ENCODE peak calls at places on chromosomes 11 and 22, in ten cellular contexts. K is HT-29; S is kidney epithelial cell; M is kidney tubule cell; Q is GDM1; H is nephron progenitor cell; V is effector CD4-positive, alpha-beta T cell; W is effector memory CD8-positive, alpha-beta T cell; B is skeletal muscle cell; A is activated CD4-positive, alpha-beta T cell treated with anti-CD3 and anti-CD28 coated beads, Interleukin-2, amount 50 U/mL, for 1 hour. I is an unnamed sample.

GRCh38 chr11:102669664-102670063 is 35.9 kb downstream of the MMP27 start:
- DNase-seq in K (no peak), S (no peak), M (peak), Q (no peak), H (no peak), V (no peak), W (no peak), B (no peak), A (no peak), I (no peak)

GRCh38 chr11:19437760-19438159 is 197.0 kb upstream of the E2F8 start:
- DNase-seq in K (no peak), S (peak), M (peak), Q (no peak), H (no peak), V (no peak), W (no peak), B (no peak), A (no peak), I (no peak)

GRCh38 chr11:68751331-68751856 is at the start of gene TESMIN:
- DNase-seq in K (peak), S (no peak), M (peak), Q (peak), H (peak), V (peak), W (peak), B (no peak), A (peak), I (peak)

GRCh38 chr11:12802418-12803085 is 128.3 kb downstream of the TEAD1 start:
- DNase-seq in K (peak), S (peak), M (peak), Q (no peak), H (no peak), V (no peak), W (no peak), B (no peak), A (no peak), I (no peak)

GRCh38 chr11:36214484-36214883 is 74.7 kb downstream of the COMMD9 start:
- DNase-seq in K (no peak), S (no peak), M (peak), Q (no peak), H (no peak), V (no peak), W (no peak), B (no peak), A (no peak), I (no peak)

GRCh38 chr11:99371257-99371656 is 350.5 kb downstream of the CNTN5 start:
- DNase-seq in K (no peak), S (no peak), M (no peak), Q (no peak), H (no peak), V (no peak), W (no peak), B (no peak), A (no peak), I (no peak)

GRCh38 chr11:86687083-86687799 is 14.8 kb upstream of the ME3 start:
- DNase-seq in K (no peak), S (no peak), M (peak), Q (no peak), H (no peak), V (no peak), W (no peak), B (no peak), A (no peak), I (no peak)

GRCh38 chr11:10087621-10088225 is 206.3 kb downstream of the SBF2 start:
- DNase-seq in K (no peak), S (no peak), M (no peak), Q (no peak), H (no peak), V (no peak), W (no peak), B (no peak), A (no peak), I (no peak)

GRCh38 chr11:97794876-97795275 is 1225.9 kb upstream of the CNTN5 start:
- DNase-seq in K (no peak), S (no peak), M (no peak), Q (no peak), H (no peak), V (no peak), W (no peak), B (no peak), A (no peak), I (no peak)

GRCh38 chr22:42905702-42906183 is 48.7 kb upstream of the ARFGAP3 start:
- DNase-seq in K (peak), S (no peak), M (peak), Q (no peak), H (no peak), V (no peak), W (no peak), B (no peak), A (no peak), I (no peak)

GRCh38 chr22:47604563-47604962 is 842.1 kb downstream of the TBC1D22A start:
- DNase-seq in K (no peak), S (no peak), M (no peak), Q (no peak), H (no peak), V (no peak), W (no peak), B (no peak), A (no peak), I (no peak)

GRCh38 chr11:130023204-130023603 is 20.6 kb upstream of the PRDM10 start:
- DNase-seq in K (peak), S (peak), M (peak), Q (no peak), H (peak), V (no peak), W (no peak), B (no peak), A (no peak), I (peak)

GRCh38 chr11:115168229-115168671 is 336.0 kb downstream of the CADM1 start:
- DNase-seq in K (no peak), S (no peak), M (no peak), Q (no peak), H (no peak), V (no peak), W (no peak), B (no peak), A (no peak), I (no peak)

GRCh38 chr11:64085915-64086262 is 50.2 kb downstream of the FLRT1 start:
- DNase-seq in K (no peak), S (no peak), M (no peak), Q (no peak), H (no peak), V (no peak), W (no peak), B (no peak), A (no peak), I (no peak)

GRCh38 chr11:130198964-130199363 is 39.4 kb downstream of the ST14 start:
- DNase-seq in K (no peak), S (no peak), M (no peak), Q (no peak), H (no peak), V (no peak), W (no peak), B (no peak), A (no peak), I (no peak)

GRCh38 chr11:2583605-2583958 is 116.2 kb downstream of the KCNQ1OT1 start:
- DNase-seq in K (no peak), S (no peak), M (no peak), Q (no peak), H (no peak), V (peak), W (no peak), B (no peak), A (no peak), I (no peak)

GRCh38 chr11:72577271-72577681 is 96.9 kb downstream of the PDE2A start:
- DNase-seq in K (no peak), S (no peak), M (no peak), Q (no peak), H (no peak), V (no peak), W (no peak), B (no peak), A (no peak), I (no peak)

GRCh38 chr22:44848791-44849410 is 96.5 kb downstream of the ARHGAP8 start:
- DNase-seq in K (no peak), S (no peak), M (no peak), Q (no peak), H (no peak), V (no peak), W (no peak), B (no peak), A (no peak), I (no peak)

GRCh38 chr22:28237092-28237491 is 318.0 kb upstream of the PITPNB start:
- DNase-seq in K (no peak), S (no peak), M (no peak), Q (no peak), H (no peak), V (no peak), W (no peak), B (no peak), A (no peak), I (no peak)

GRCh38 chr22:33018232-33018864 is 39.8 kb downstream of the SYN3 start:
- DNase-seq in K (peak), S (no peak), M (peak), Q (no peak), H (peak), V (no peak), W (peak), B (no peak), A (peak), I (peak)

GRCh38 chr11:82832983-82833382 is 67.2 kb downstream of the PRCP start:
- DNase-seq in K (no peak), S (no peak), M (no peak), Q (no peak), H (no peak), V (no peak), W (no peak), B (no peak), A (no peak), I (no peak)

I was measured in OCI-LY7.